ENCODE peak calls at places on chromosomes 1 and 21, in seven cellular contexts. E is right lobe of liver, W is HL-60, C is kidney epithelial cell, B is fibroblast of the aortic adventitia, U is uterus, M is thyroid gland. A is an unnamed sample.

GRCh38 chr21:15301014-15301413 is 236.2 kb upstream of the NRIP1 start:
- DNase-seq in B (peak), M (no peak), W (no peak), E (no peak), U (no peak), C (no peak), A (no peak)

GRCh38 chr1:206839857-206840256 is 25.6 kb upstream of the IL20 start:
- DNase-seq in M (no peak), E (peak), B (peak), U (no peak), W (no peak), C (peak), A (no peak)

GRCh38 chr1:194026422-194026821 is 840.0 kb upstream of the B3GALT2 start:
- DNase-seq in M (no peak), U (no peak), C (no peak), B (no peak), E (no peak), W (no peak), A (no peak)

GRCh38 chr1:156499703-156500577 is 635 bp downstream of the MEF2D start:
- DNase-seq in W (no peak), C (no peak), B (no peak), M (peak), U (peak), E (peak), A (no peak)

GRCh38 chr1:41381691-41382530 is 20.7 kb downstream of the FOXO6 start:
- DNase-seq in M (peak), C (no peak), W (no peak), B (no peak), U (peak), E (no peak), A (no peak)

GRCh38 chr1:30039354-30040080 is 683.9 kb downstream of the MATN1 start:
- DNase-seq in U (no peak), M (no peak), C (no peak), W (no peak), B (no peak), E (no peak), A (no peak)

GRCh38 chr1:2115922-2116341 is 65.7 kb downstream of the PRKCZ start:
- DNase-seq in B (no peak), M (no peak), E (no peak), U (no peak), W (no peak), C (no peak), A (no peak)

GRCh38 chr1:165403835-165404482 is 41.0 kb downstream of the RXRG start:
- DNase-seq in U (no peak), C (no peak), E (peak), B (no peak), M (peak), W (peak), A (no peak)

GRCh38 chr1:925532-926421 is 2.1 kb downstream of the SAMD11 start:
- DNase-seq in M (no peak), E (no peak), U (peak), W (no peak), C (no peak), B (peak), A (no peak)

GRCh38 chr21:17911628-17912027 is 92.5 kb upstream of the C21orf91 start:
- DNase-seq in E (no peak), M (no peak), W (no peak), U (no peak), C (no peak), B (peak), A (no peak)

GRCh38 chr1:4687943-4688342 is 33.5 kb downstream of the AJAP1 start:
- DNase-seq in B (no peak), U (no peak), M (no peak), W (no peak), C (no peak), E (no peak), A (no peak)

GRCh38 chr1:29647581-29647980 is 411.3 kb downstream of the PTPRU start:
- DNase-seq in C (no peak), E (no peak), B (peak), W (no peak), M (no peak), U (no peak), A (no peak)

GRCh38 chr21:42544544-42544943 is 30.9 kb downstream of the SLC37A1 start:
- DNase-seq in E (no peak), W (no peak), B (no peak), U (no peak), C (no peak), M (no peak), A (no peak)

GRCh38 chr21:32410916-32411315 is 1.6 kb upstream of the EVA1C start:
- DNase-seq in U (no peak), W (no peak), M (no peak), E (no peak), B (no peak), C (no peak), A (no peak)

GRCh38 chr1:29237906-29238600 is 1.7 kb downstream of the PTPRU start:
- DNase-seq in B (peak), C (no peak), W (no peak), M (peak), U (peak), E (peak), A (peak)

GRCh38 chr1:233061265-233061664 is 110.9 kb downstream of the NTPCR start:
- DNase-seq in U (no peak), W (no peak), B (no peak), E (no peak), M (peak), C (no peak), A (no peak)

GRCh38 chr21:18801468-18801867 is 397.9 kb upstream of the TMPRSS15 start:
- DNase-seq in E (no peak), M (no peak), B (no peak), U (no peak), W (no peak), C (no peak), A (no peak)

GRCh38 chr1:72397786-72398185 is 115.4 kb upstream of the NEGR1 start:
- DNase-seq in M (no peak), W (no peak), C (no peak), U (no peak), B (peak), E (no peak), A (no peak)

GRCh38 chr1:157403203-157403602 is 149.1 kb downstream of the FCRL5 start:
- DNase-seq in U (no peak), C (no peak), M (no peak), W (peak), E (no peak), B (no peak), A (no peak)

GRCh38 chr1:163561570-163562295 is 240.0 kb downstream of the NUF2 start:
- DNase-seq in U (no peak), M (no peak), B (peak), E (no peak), W (no peak), C (no peak), A (no peak)

GRCh38 chr1:114712987-114713386 is 3.6 kb downstream of the NRAS start:
- DNase-seq in W (no peak), C (no peak), U (no peak), M (no peak), E (no peak), B (no peak), A (no peak)

GRCh38 chr1:77757616-77758015 is 2.0 kb downstream of the USP33 start:
- DNase-seq in W (no peak), B (peak), C (no peak), E (no peak), U (no peak), M (no peak), A (no peak)

GRCh38 chr1:199979071-199979470 is 48.4 kb upstream of the NR5A2 start:
- DNase-seq in W (no peak), B (no peak), U (no peak), C (no peak), E (no peak), M (no peak), A (no peak)

GRCh38 chr1:114319480-114319879 is 165.8 kb upstream of the SYT6 start:
- DNase-seq in W (no peak), M (no peak), U (no peak), C (no peak), B (peak), E (no peak), A (no peak)

GRCh38 chr1:168654198-168654910 is 74.7 kb downstream of the DPT start:
- DNase-seq in E (no peak), M (no peak), U (no peak), C (no peak), B (peak), W (no peak), A (no peak)

GRCh38 chr1:240572328-240572727 is 39.6 kb downstream of the GREM2 start:
- DNase-seq in U (no peak), M (no peak), E (no peak), B (no peak), C (no peak), W (no peak), A (no peak)

GRCh38 chr1:70966018-70966638 is 81.5 kb downstream of the PTGER3 start:
- DNase-seq in E (no peak), W (no peak), C (no peak), U (no peak), M (no peak), B (peak), A (no peak)

GRCh38 chr1:34582356-34582755 is 172.5 kb upstream of the GJB5 start:
- DNase-seq in U (no peak), M (no peak), W (no peak), B (no peak), E (no peak), C (no peak), A (no peak)

GRCh38 chr1:159581422-159581821 is 6.2 kb upstream of the APCS start:
- DNase-seq in B (no peak), U (no peak), W (no peak), C (no peak), E (no peak), M (no peak), A (no peak)

GRCh38 chr1:202968895-202969295 is 1.8 kb upstream of the CYB5R1 start:
- DNase-seq in E (no peak), M (peak), C (peak), B (peak), U (no peak), W (peak), A (no peak)

GRCh38 chr1:165844114-165844798 is 16.8 kb downstream of the UCK2 start:
- DNase-seq in U (no peak), E (no peak), W (no peak), B (no peak), C (no peak), M (no peak), A (no peak)

GRCh38 chr1:42146127-42146915 is 6.9 kb upstream of the GUCA2B start:
- DNase-seq in M (no peak), W (no peak), E (no peak), B (no peak), C (no peak), U (no peak), A (no peak)

GRCh38 chr1:31196685-31197084 is 43.0 kb downstream of the NKAIN1 start:
- DNase-seq in C (no peak), E (peak), W (no peak), B (peak), M (no peak), U (no peak), A (no peak)

GRCh38 chr21:29174607-29175013 is 44.2 kb downstream of the MAP3K7CL start:
- DNase-seq in U (no peak), B (peak), E (peak), W (no peak), C (no peak), M (no peak), A (no peak)

GRCh38 chr1:51945591-51945990 is 44.9 kb downstream of the RAB3B start:
- DNase-seq in E (no peak), B (peak), U (no peak), C (no peak), W (no peak), M (no peak), A (no peak)

GRCh38 chr1:212860713-212861581 is 2.9 kb downstream of the FLVCR1 start:
- DNase-seq in B (peak), E (no peak), U (no peak), W (no peak), M (no peak), C (no peak), A (no peak)

GRCh38 chr1:114207635-114208034 is 54.0 kb upstream of the SYT6 start:
- DNase-seq in U (no peak), B (no peak), M (no peak), E (no peak), C (no peak), W (no peak), A (no peak)

GRCh38 chr1:68600049-68600661 is 103.3 kb upstream of the DEPDC1 start:
- DNase-seq in E (no peak), B (peak), M (peak), C (no peak), U (no peak), W (no peak), A (no peak)
- TF ChIP-seq CTCF in E (peak), B (peak), M (peak), C (peak), U (no peak), W (no peak), A (no peak)

DNA sequence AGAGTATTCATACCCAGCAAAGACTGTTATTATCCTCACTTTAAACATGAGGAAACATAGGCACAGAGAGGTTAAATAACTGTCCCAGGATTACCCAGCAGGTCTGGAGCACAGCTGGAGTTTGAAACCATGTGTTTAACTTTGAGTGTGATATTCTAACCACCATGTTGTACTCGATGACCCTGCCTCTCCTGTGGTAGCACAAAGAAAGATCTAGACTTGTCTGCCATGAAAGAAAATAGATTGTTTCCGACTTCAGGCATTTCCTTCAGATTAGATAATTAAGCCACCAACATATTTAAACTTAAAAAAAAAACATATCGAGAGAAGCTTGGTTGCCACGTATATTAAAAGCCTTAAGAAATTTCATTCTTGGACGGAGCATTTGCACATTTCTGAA is 104.6 kb upstream of the RUNX1 start:
- DNase-seq in U (no peak), M (no peak), E (no peak), B (no peak), W (no peak), C (no peak), A (no peak)
- TF ChIP-seq CTCF in U (no peak), M (no peak), E (no peak), B (no peak), W (no peak), C (no peak), A (no peak)

GRCh38 chr1:55632906-55633305 is 417.7 kb upstream of the USP24 start:
- DNase-seq in U (no peak), E (no peak), B (no peak), W (no peak), C (no peak), M (peak), A (no peak)

GRCh38 chr1:55634516-55634915 is 419.4 kb upstream of the USP24 start:
- DNase-seq in B (no peak), W (no peak), C (no peak), E (no peak), U (no peak), M (peak), A (no peak)

GRCh38 chr1:55636691-55637090 is 421.5 kb upstream of the USP24 start:
- DNase-seq in E (no peak), B (peak), C (no peak), W (no peak), U (no peak), M (no peak), A (no peak)

GRCh38 chr1:55639051-55639450 is 423.9 kb upstream of the USP24 start:
- DNase-seq in B (no peak), U (no peak), M (no peak), C (no peak), E (no peak), W (no peak), A (no peak)

GRCh38 chr1:55635856-55636255 is 420.7 kb upstream of the USP24 start:
- DNase-seq in B (peak), E (no peak), M (no peak), C (no peak), W (no peak), U (no peak), A (no peak)
- TF ChIP-seq CTCF in B (no peak), E (no peak), M (no peak), C (no peak), W (no peak), U (no peak), A (no peak)

DNA sequence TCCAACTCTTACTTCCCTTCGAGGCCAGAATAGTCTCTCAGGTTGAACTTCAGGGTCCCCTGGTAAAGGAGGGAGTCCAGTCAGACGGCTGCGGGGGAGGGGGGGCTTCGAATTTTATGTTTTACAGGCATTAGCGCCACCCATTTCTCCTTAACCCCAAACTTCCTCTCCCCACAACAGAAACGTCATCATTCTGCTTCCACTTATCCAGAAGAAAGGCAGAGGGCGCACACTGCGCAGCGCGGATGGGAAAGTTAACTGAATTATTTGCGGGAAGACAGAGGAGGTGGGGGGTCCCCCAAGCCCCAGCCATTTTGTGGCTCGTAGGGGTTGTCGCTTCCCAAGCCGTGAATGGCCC is 529 bp upstream of the PRMT2 start:
- DNase-seq in U (no peak), B (peak), E (peak), W (peak), M (peak), C (peak), A (no peak)
- TF ChIP-seq CTCF in U (peak), B (peak), E (peak), W (no peak), M (no peak), C (peak), A (peak)